ENCODE peak calls at places on chromosomes 12 and 14, in four cellular contexts. R, B, Q and A are unnamed samples. For H3K27me3 and H3K36me3, the result is how much of the 10 kb centered on the place peaks cover.

GRCh38 chr12:130956009-130956408 is 2.3 kb downstream of the ADGRD1 start:
- DNase-seq in R (no peak), B (no peak), Q (no peak), A (no peak)

GRCh38 chr14:60643443-60644402 is 5.6 kb downstream of the SIX1 start:
- DNase-seq in R (no peak), B (peak), Q (no peak), A (peak)

GRCh38 chr14:59360923-59361794 is 104.0 kb downstream of the GPR135 start:
- DNase-seq in R (no peak), B (peak), Q (peak), A (no peak)

GRCh38 chr14:92473261-92473946 is 40.2 kb upstream of the RIN3 start:
- DNase-seq in R (no peak), B (peak), Q (no peak), A (no peak)

GRCh38 chr14:100522616-100523021 is 64.6 kb downstream of the BEGAIN start:
- DNase-seq in R (no peak), B (peak), Q (no peak), A (peak)

GRCh38 chr14:96126339-96126770 is 78.3 kb upstream of the BDKRB2 start:
- DNase-seq in R (peak), B (no peak), Q (no peak), A (no peak)

GRCh38 chr14:60646202-60646886 is 2.9 kb downstream of the SIX1 start:
- DNase-seq in R (no peak), B (peak), Q (no peak), A (peak)

GRCh38 chr14:24315807-24316596 is 4.7 kb downstream of the LTB4R start:
- DNase-seq in R (no peak), B (peak), Q (no peak), A (peak)

GRCh38 chr12:116302200-116303075 is 24.9 kb upstream of the MED13L start:
- DNase-seq in R (no peak), B (no peak), Q (no peak), A (peak)

GRCh38 chr12:116958402-116959197 is 47.9 kb downstream of the FBXW8 start:
- DNase-seq in R (no peak), B (peak), Q (no peak), A (no peak)

GRCh38 chr12:124749725-124750124 is 113.9 kb downstream of the SCARB1 start:
- DNase-seq in R (no peak), B (no peak), Q (no peak), A (no peak)

GRCh38 chr14:104681689-104682074 is 7.7 kb upstream of the INF2 start:
- DNase-seq in R (no peak), B (peak), Q (no peak), A (peak)

GRCh38 chr14:93033983-93034670 is 81.6 kb downstream of the ITPK1 start:
- DNase-seq in R (no peak), B (no peak), Q (no peak), A (peak)

GRCh38 chr14:57816568-57817284 is 49.2 kb downstream of the SLC35F4 start:
- DNase-seq in R (no peak), B (peak), Q (peak), A (no peak)

GRCh38 chr12:47979166-47979565 is 15.8 kb downstream of the TMEM106C start:
- DNase-seq in R (no peak), B (no peak), Q (no peak), A (no peak)

GRCh38 chr14:44803239-44803905 is 158.4 kb downstream of the KLHL28 start:
- DNase-seq in R (peak), B (peak), Q (peak), A (peak)

GRCh38 chr12:126554599-126554998 is 1489.4 kb downstream of the AACS start:
- DNase-seq in R (no peak), B (no peak), Q (no peak), A (peak)

GRCh38 chr14:80992580-80992979 is 37.2 kb downstream of the TSHR start:
- DNase-seq in R (no peak), B (no peak), Q (no peak), A (no peak)

GRCh38 chr14:83607682-83608081 is 1922.3 kb upstream of the FLRT2 start:
- DNase-seq in R (no peak), B (no peak), Q (no peak), A (no peak)

GRCh38 chr12:92740421-92740820 is 37.6 kb downstream of the PLEKHG7 start:
- DNase-seq in R (no peak), B (no peak), Q (no peak), A (no peak)

GRCh38 chr14:101481557-101481956 is 79.7 kb upstream of the DIO3 start:
- DNase-seq in R (no peak), B (no peak), Q (no peak), A (no peak)

GRCh38 chr12:104763163-104763805 is 194.8 kb downstream of the SLC41A2 start:
- DNase-seq in R (no peak), B (peak), Q (no peak), A (peak)

GRCh38 chr14:95683793-95684192 is 2.4 kb upstream of the TCL1B start:
- DNase-seq in R (peak), B (peak), Q (peak), A (peak)

GRCh38 chr14:67492538-67492937 is 4.0 kb upstream of the TMEM229B start:
- DNase-seq in R (no peak), B (no peak), Q (no peak), A (no peak)

GRCh38 chr12:132161046-132161781 is 17.0 kb downstream of the NOC4L start:
- DNase-seq in R (no peak), B (no peak), Q (peak), A (no peak)

GRCh38 chr12:78229491-78230209 is 399.0 kb downstream of the NAV3 start:
- DNase-seq in R (no peak), B (peak), Q (peak), A (peak)

GRCh38 chr12:78198896-78199295 is 368.2 kb downstream of the NAV3 start:
- DNase-seq in R (no peak), B (no peak), Q (no peak), A (no peak)

GRCh38 chr14:45364565-45364964 is 111.6 kb upstream of the MIS18BP1 start:
- DNase-seq in R (no peak), B (no peak), Q (no peak), A (no peak)

GRCh38 chr12:110533607-110534006 is 31.5 kb downstream of the RAD9B start:
- DNase-seq in R (no peak), B (no peak), Q (no peak), A (no peak)

GRCh38 chr12:102169922-102170698 is 27.5 kb downstream of the PMCH start:
- DNase-seq in R (no peak), B (peak), Q (peak), A (peak)

GRCh38 chr12:45644521-45644920 is 85.0 kb upstream of the ARID2 start:
- DNase-seq in R (no peak), B (peak), Q (no peak), A (peak)

GRCh38 chr14:104118006-104118844 is 20.2 kb upstream of the KIF26A start:
- DNase-seq in R (no peak), B (no peak), Q (no peak), A (peak)

GRCh38 chr12:47356129-47356622 is 276.4 kb upstream of the AMIGO2 start:
- DNase-seq in R (no peak), B (no peak), Q (no peak), A (no peak)

GRCh38 chr12:88298761-88299242 is 156.7 kb downstream of the TMTC3 start:
- DNase-seq in R (no peak), B (peak), Q (peak), A (no peak)

GRCh38 chr14:101595887-101596721 is 34.8 kb downstream of the DIO3 start:
- DNase-seq in R (no peak), B (no peak), Q (no peak), A (no peak)

GRCh38 chr14:42193426-42193766 is 586.7 kb downstream of the LRFN5 start:
- DNase-seq in R (no peak), B (no peak), Q (no peak), A (no peak)

GRCh38 chr12:5923043-5923605 is 21.9 kb downstream of the ANO2 start:
- DNase-seq in R (no peak), B (no peak), Q (no peak), A (no peak)

GRCh38 chr12:5925646-5926045 is 19.4 kb downstream of the ANO2 start:
- DNase-seq in R (no peak), B (no peak), Q (no peak), A (no peak)

GRCh38 chr12:5922500-5922899 is 22.6 kb downstream of the ANO2 start:
- DNase-seq in R (no peak), B (no peak), Q (no peak), A (no peak)

GRCh38 chr12:5921966-5922365 is 23.1 kb downstream of the ANO2 start:
- DNase-seq in R (no peak), B (no peak), Q (no peak), A (no peak)

DNA sequence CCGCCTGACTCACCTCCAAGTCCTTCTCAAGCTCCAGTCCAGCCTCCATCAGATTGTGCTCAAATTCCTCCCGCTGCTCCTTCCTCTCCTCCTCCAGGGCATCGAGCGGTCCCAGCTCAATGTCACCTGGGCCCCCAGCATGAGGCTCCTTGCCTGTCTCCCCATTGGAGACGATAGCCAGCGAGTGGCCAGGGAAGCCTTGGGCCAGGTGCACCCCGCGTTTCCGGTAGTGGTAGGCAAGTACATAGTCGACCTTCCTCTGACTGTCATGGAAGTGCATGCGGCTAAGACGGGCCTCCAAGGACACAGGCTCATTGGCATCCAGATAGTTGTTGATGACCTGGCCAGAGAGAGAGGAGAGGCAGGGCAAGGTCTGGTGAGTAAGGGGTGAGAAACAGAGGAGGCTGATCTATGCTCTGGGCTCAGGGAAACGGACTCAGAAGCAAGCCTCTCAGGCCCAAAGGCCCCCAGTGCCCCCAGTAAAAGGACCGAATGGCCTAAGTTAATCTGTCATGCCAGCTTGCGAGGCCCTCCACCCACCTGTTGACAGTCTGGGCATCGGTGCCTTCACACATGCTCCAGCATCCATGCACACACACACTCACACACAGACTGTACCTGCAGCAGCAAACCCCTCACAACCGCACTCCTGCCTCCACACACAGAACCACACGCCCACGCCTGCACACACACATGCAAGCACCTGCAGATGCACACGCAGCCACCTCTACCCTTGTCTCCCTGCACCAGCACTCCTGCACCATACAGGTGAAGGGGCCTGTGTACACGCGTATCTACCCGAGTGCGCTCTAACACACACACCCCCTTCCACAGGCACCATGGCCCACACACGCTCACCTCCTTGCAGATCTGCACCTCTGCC is 23.8 kb downstream of the ANO2 start:
- DNase-seq in R (no peak), B (no peak), Q (no peak), A (no peak)
- H3K27me3 ChIP-seq in R (under half), B (under half), Q (under half), A (under half)

GRCh38 chr14:65410640-65411039 is 1.9 kb upstream of the FUT8 start:
- DNase-seq in R (no peak), B (no peak), Q (no peak), A (no peak)
- H3K4me3 ChIP-seq in R (no peak), B (peak), Q (peak), A (no peak)

GRCh38 chr12:95283371-95283770 is 65.8 kb downstream of the VEZT start:
- DNase-seq in R (no peak), B (no peak), Q (no peak), A (no peak)

GRCh38 chr12:95277139-95277538 is 59.5 kb downstream of the VEZT start:
- DNase-seq in R (no peak), B (peak), Q (no peak), A (no peak)

GRCh38 chr12:95282266-95282665 is 64.7 kb downstream of the VEZT start:
- DNase-seq in R (no peak), B (no peak), Q (no peak), A (no peak)

GRCh38 chr12:95279835-95280234 is 62.2 kb downstream of the VEZT start:
- DNase-seq in R (no peak), B (no peak), Q (no peak), A (no peak)
- H3K36me3 ChIP-seq in R (under half), B (under half), Q (under half), A (under half)

DNA sequence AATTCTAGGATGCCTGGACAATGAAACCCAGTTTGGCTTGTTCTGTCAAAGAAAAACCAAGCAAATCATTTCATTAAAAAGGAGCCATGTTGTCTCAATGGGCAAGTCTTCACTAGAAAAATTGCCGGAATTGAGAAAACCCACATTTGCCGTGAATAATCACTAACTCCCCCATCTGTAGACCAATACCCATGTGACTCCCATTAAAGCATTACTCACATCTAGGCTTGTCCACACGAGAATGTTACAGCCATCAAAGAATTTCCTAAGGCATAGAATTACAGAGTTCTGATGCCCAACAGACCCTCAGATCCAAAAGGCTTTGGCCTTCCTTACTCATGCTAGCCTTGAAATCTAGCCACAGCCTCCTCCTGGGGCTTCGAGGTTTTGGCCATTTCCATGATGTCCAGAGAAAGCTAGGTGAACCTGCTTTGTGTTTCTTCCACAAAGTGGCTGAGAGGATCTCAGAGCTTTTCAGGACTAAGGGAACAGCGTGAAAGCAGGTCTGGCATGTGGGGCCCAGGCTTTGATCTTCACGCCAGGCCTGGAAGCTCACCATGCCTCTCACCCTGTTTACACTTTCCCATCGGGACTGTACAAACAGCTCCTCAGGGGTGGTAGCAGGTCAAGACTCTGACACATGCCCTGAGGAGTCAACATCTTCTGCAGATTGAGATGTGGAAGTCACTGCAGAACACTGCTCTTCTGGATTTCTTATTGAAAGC is 12.0 kb downstream of the SLC7A8 start:
- DNase-seq in R (no peak), B (peak), Q (no peak), A (no peak)
- H3K27me3 ChIP-seq in R (under half), B (under half), Q (under half), A (under half)

DNA sequence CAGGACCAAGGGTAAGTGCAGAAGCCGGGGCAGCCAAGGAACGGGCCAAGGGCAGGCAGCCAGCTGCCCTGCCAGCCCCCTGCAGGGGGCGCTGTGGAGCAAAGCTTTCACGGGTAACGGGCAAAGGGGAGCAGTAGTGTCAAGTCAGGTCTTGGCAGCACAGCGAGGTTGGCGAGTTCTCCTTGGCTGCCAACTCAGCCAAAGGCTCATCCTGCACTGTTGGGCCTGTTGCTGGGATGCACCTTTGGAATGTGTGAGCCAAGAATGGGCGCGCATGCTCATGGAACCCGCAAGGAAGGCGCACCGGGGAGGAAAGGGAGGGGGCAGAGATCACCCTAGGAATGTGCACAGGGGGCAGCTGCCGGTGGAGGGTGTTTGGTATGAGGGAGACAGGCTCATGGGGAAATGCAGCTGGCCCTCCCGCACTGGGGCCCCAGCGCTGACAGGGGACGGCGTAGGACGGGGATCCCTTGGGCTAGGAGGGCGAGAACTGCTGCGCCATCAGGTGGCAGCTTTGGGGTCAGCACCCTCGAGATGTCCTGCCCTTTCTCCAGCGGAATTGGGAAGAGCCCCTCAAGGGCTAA is 138.0 kb downstream of the ASCL4 start:
- DNase-seq in R (peak), B (peak), Q (peak), A (peak)
- H3K4me3 ChIP-seq in R (peak), B (peak), Q (no peak), A (peak)

DNA sequence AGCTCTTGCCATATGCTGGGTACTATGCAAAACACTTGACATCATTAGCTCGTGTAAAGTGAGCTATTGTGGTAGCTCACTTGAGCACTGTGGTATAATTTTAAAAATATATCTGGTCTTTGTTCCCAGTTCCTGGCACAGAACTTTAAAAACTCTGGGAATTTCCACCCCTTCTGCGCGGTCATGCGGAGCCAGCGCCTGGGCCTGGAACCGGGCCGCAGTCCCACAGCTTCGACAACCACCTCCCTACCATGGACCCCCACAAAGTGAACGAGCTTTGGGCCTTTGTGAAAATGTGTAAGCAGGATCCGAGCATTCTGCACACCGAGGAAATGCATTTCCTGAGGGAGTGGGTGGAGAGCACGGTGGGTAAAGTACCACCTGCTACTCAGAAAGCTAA is 123.1 kb downstream of the NUAK1 start:
- DNase-seq in R (no peak), B (no peak), Q (no peak), A (no peak)
- H3K36me3 ChIP-seq in R (under half), B (under half), Q (under half), A (under half)

GRCh38 chr12:9227953-9228352 is 19.8 kb upstream of the PZP start:
- DNase-seq in R (no peak), B (peak), Q (no peak), A (no peak)
- H3K27me3 ChIP-seq in R (under half), B (under half), Q (half or more), A (under half)

GRCh38 chr12:71958457-71958856 is 19.8 kb downstream of the TPH2 start:
- DNase-seq in R (no peak), B (peak), Q (no peak), A (no peak)
- H3K4me3 ChIP-seq in R (no peak), B (no peak), Q (no peak), A (no peak)

DNA sequence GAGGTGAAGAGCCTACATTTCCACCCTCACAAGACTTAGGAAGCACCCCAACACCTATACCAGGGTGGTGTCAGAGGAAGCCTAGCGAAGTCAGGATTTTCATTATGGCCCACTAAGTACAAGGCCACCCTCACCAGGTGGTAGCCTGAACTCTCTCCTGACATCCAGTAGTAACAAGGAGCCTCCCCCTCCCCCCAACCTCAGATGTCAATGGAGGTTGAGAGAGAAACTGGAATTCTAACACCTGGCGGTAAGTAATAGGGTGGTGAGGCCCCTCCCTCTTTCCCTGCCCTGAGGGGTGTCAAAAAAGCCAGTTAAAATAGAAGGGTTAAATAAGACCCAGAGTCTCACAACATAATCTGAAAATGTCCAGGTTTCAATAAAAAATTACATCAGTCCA is 37.6 kb downstream of the SINHCAF start:
- DNase-seq in R (no peak), B (no peak), Q (no peak), A (no peak)
- H3K36me3 ChIP-seq in R (under half), B (under half), Q (half or more), A (under half)